ENCODE peak calls at places on chromosomes 11 and 22, in seven cellular contexts. One of them, this sample, is unnamed.

GRCh38 chr11:87036756-87037449 is 831 bp upstream of the TMEM135 start:
- DNase-seq in mammary epithelial cell: no peak
- DNase-seq in foreskin keratinocyte: peak; percentile 20
- DNase-seq in left ventricle myocardium inferior: no peak
- DNase-seq in pancreas: no peak
- DNase-seq in A673: no peak
- DNase-seq in adrenal gland: no peak
- DNase-seq in this sample: peak; percentile 80

GRCh38 chr11:44774736-44775135 is 48.0 kb downstream of the TSPAN18 start:
- DNase-seq in left ventricle myocardium inferior: no peak
- DNase-seq in adrenal gland: no peak
- DNase-seq in A673: no peak
- DNase-seq in foreskin keratinocyte: no peak
- DNase-seq in mammary epithelial cell: no peak
- DNase-seq in pancreas: no peak
- DNase-seq in this sample: no peak

GRCh38 chr22:19169947-19170318 is 8.6 kb downstream of the SLC25A1 start:
- DNase-seq in mammary epithelial cell: no peak
- DNase-seq in foreskin keratinocyte: no peak
- DNase-seq in A673: no peak
- DNase-seq in left ventricle myocardium inferior: no peak
- DNase-seq in pancreas: peak; percentile 78
- DNase-seq in adrenal gland: no peak
- DNase-seq in this sample: no peak

GRCh38 chr11:72225411-72225951 is 914 bp downstream of the INPPL1 start:
- DNase-seq in left ventricle myocardium inferior: no peak
- DNase-seq in pancreas: no peak
- DNase-seq in adrenal gland: no peak
- DNase-seq in A673: no peak
- DNase-seq in mammary epithelial cell: peak; percentile 12
- DNase-seq in foreskin keratinocyte: no peak
- DNase-seq in this sample: no peak

GRCh38 chr22:19880786-19881569 is 26.3 kb upstream of the GNB1L start:
- DNase-seq in mammary epithelial cell: peak; percentile 69
- DNase-seq in A673: peak; percentile 97
- DNase-seq in foreskin keratinocyte: peak; percentile 93
- DNase-seq in adrenal gland: peak; percentile 22
- DNase-seq in left ventricle myocardium inferior: peak; percentile 64
- DNase-seq in pancreas: no peak
- DNase-seq in this sample: peak; percentile 91

GRCh38 chr11:12235549-12235944 is 125.2 kb downstream of the MICAL2 start:
- DNase-seq in mammary epithelial cell: no peak
- DNase-seq in left ventricle myocardium inferior: no peak
- DNase-seq in pancreas: no peak
- DNase-seq in adrenal gland: no peak
- DNase-seq in foreskin keratinocyte: no peak
- DNase-seq in A673: no peak
- DNase-seq in this sample: no peak

GRCh38 chr11:1177771-1178090 is 20.0 kb downstream of the MUC5AC start:
- DNase-seq in adrenal gland: no peak
- DNase-seq in foreskin keratinocyte: no peak
- DNase-seq in A673: no peak
- DNase-seq in pancreas: peak; percentile 44
- DNase-seq in mammary epithelial cell: no peak
- DNase-seq in left ventricle myocardium inferior: no peak
- DNase-seq in this sample: no peak

GRCh38 chr11:120375076-120375475 is 38.9 kb downstream of the ARHGEF12 start:
- DNase-seq in A673: no peak
- DNase-seq in adrenal gland: no peak
- DNase-seq in left ventricle myocardium inferior: no peak
- DNase-seq in foreskin keratinocyte: no peak
- DNase-seq in pancreas: no peak
- DNase-seq in mammary epithelial cell: no peak
- DNase-seq in this sample: no peak

GRCh38 chr11:134754196-134754822 is 342.3 kb upstream of the B3GAT1 start:
- DNase-seq in adrenal gland: no peak
- DNase-seq in left ventricle myocardium inferior: no peak
- DNase-seq in pancreas: no peak
- DNase-seq in mammary epithelial cell: no peak
- DNase-seq in A673: no peak
- DNase-seq in foreskin keratinocyte: no peak
- DNase-seq in this sample: no peak

GRCh38 chr11:100576044-100577021 is 110.8 kb upstream of the ARHGAP42 start:
- DNase-seq in mammary epithelial cell: peak; percentile 38
- DNase-seq in left ventricle myocardium inferior: no peak
- DNase-seq in A673: peak; percentile 80
- DNase-seq in foreskin keratinocyte: peak; percentile 42
- DNase-seq in pancreas: no peak
- DNase-seq in adrenal gland: peak; percentile 42
- DNase-seq in this sample: peak; percentile 6

GRCh38 chr11:2800655-2801531 is 84.7 kb downstream of the CDKN1C start:
- DNase-seq in mammary epithelial cell: no peak
- DNase-seq in pancreas: peak; percentile 46
- DNase-seq in A673: no peak
- DNase-seq in foreskin keratinocyte: no peak
- DNase-seq in left ventricle myocardium inferior: peak; percentile 12
- DNase-seq in adrenal gland: peak; percentile 0
- DNase-seq in this sample: no peak

GRCh38 chr22:23218867-23219251 is 38.5 kb downstream of the BCR start:
- DNase-seq in left ventricle myocardium inferior: peak; percentile 58
- DNase-seq in pancreas: peak; percentile 79
- DNase-seq in adrenal gland: peak; percentile 22
- DNase-seq in foreskin keratinocyte: no peak
- DNase-seq in mammary epithelial cell: no peak
- DNase-seq in A673: peak; percentile 42
- DNase-seq in this sample: peak; percentile 57

GRCh38 chr11:70141490-70142014 is 61.5 kb upstream of the FADD start:
- DNase-seq in A673: peak; percentile 95
- DNase-seq in pancreas: peak; percentile 25
- DNase-seq in mammary epithelial cell: no peak
- DNase-seq in adrenal gland: no peak
- DNase-seq in foreskin keratinocyte: no peak
- DNase-seq in left ventricle myocardium inferior: no peak
- DNase-seq in this sample: no peak

GRCh38 chr11:1786466-1786865 is 22.7 kb upstream of the CTSD start:
- DNase-seq in adrenal gland: peak; percentile 37
- DNase-seq in pancreas: no peak
- DNase-seq in left ventricle myocardium inferior: no peak
- DNase-seq in mammary epithelial cell: no peak
- DNase-seq in A673: no peak
- DNase-seq in foreskin keratinocyte: no peak
- DNase-seq in this sample: no peak

GRCh38 chr11:13308704-13309103 is 31.1 kb downstream of the BMAL1 start:
- DNase-seq in adrenal gland: no peak
- DNase-seq in pancreas: no peak
- DNase-seq in left ventricle myocardium inferior: no peak
- DNase-seq in A673: no peak
- DNase-seq in mammary epithelial cell: no peak
- DNase-seq in foreskin keratinocyte: no peak
- DNase-seq in this sample: no peak

GRCh38 chr11:13301522-13301921 is 23.9 kb downstream of the BMAL1 start:
- DNase-seq in A673: no peak
- DNase-seq in left ventricle myocardium inferior: no peak
- DNase-seq in pancreas: no peak
- DNase-seq in adrenal gland: no peak
- DNase-seq in mammary epithelial cell: no peak
- DNase-seq in foreskin keratinocyte: no peak
- DNase-seq in this sample: no peak

GRCh38 chr11:13303668-13304649 is 26.4 kb downstream of the BMAL1 start:
- DNase-seq in foreskin keratinocyte: no peak
- DNase-seq in mammary epithelial cell: no peak
- DNase-seq in A673: no peak
- DNase-seq in pancreas: no peak
- DNase-seq in left ventricle myocardium inferior: no peak
- DNase-seq in adrenal gland: peak; percentile 21
- DNase-seq in this sample: no peak

GRCh38 chr11:13302440-13302958 is 24.9 kb downstream of the BMAL1 start:
- DNase-seq in A673: no peak
- DNase-seq in mammary epithelial cell: no peak
- DNase-seq in pancreas: no peak
- DNase-seq in foreskin keratinocyte: no peak
- DNase-seq in adrenal gland: no peak
- DNase-seq in left ventricle myocardium inferior: no peak
- DNase-seq in this sample: no peak

DNA sequence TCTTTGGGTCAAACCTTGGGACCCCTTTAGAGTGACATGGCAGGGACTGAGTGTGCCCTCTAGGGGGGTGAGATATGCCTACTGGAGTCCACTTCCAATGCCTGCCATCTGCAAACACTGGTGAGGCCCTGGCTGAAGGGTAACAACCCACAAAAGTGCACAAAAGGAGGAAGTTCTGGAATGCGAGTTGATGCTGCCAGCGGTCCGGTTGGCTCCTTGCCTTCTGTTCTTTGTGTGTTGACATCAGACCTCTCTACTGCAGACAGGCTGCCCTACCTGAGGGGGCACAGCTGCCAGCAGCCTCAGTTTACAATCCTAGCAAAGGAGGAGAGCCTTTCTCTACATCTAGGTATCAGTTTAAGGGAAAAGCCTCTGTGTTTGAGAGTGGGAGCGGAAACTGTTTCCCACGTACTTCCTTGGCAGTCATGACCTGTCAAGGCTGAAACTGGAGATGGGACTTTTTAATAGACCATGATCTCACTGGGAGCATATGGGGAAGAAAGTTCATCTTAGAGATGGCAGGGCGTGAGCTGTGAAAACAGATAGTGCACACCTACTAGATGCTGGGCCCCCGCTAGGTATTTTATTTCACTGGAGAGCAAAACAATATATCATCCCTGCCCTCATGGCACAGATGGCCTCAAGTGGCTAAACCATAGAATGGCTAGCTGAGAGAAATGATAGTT is 27.2 kb downstream of the BMAL1 start:
- DNase-seq in foreskin keratinocyte: no peak
- DNase-seq in left ventricle myocardium inferior: no peak
- DNase-seq in mammary epithelial cell: no peak
- DNase-seq in pancreas: no peak
- DNase-seq in adrenal gland: peak; percentile 29
- DNase-seq in A673: no peak
- DNase-seq in this sample: no peak
- H3K4me1 ChIP-seq in foreskin keratinocyte: no peaks in the 10 kb centered on the region
- H3K4me1 ChIP-seq in left ventricle myocardium inferior: peaks cover 62% of the 10 kb centered on the region
- H3K4me1 ChIP-seq in mammary epithelial cell: peaks cover 13% of the 10 kb centered on the region
- H3K4me1 ChIP-seq in pancreas: no peaks in the 10 kb centered on the region
- H3K4me1 ChIP-seq in adrenal gland: no peaks in the 10 kb centered on the region
- H3K4me1 ChIP-seq in A673: no peaks in the 10 kb centered on the region
- H3K4me1 ChIP-seq in this sample: no peaks in the 10 kb centered on the region

DNA sequence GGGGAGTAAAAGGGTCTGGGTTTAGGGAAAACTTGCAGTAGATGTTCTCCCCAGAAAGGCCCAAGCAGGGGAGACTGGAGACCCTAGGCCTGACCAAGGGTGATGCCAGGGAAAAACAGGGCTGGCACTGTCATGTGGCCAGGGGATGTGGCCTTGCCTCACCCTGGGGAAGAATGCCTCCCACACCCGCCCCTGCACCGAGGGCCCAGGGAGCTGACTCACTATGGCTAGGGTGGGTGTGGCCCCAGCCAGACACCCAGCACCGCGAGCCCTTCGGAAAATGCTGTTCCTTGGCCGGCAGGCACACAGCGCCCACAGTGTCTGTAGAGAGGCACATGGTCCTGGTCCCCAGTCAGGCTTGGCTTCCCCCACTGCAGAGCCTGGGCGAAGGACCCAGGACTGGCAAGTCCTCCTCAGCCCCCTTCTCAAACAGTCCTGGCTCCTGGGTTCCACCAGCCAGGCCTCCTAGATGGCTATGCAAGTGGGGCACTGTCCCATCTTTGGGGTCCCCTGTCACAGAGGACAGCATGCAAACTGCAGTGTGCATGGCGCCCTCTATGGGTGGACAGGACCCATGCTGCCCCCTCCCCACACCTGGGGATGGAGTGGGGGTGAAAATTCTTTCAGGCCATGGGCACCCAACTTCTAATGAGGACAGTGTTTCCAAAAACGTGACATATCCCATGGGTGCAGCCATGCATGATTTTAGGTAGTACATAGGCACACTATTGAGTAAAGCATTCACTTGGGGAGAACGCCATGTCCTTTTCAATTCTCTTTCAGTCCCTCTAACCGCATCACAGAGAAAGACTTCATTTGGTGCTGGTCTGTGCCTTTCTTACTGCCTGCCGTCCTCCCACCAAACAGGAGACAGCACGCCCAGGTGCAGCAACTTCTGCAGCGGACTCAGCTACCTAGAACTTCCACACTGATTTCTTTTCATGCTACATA is 15.2 kb downstream of the TMPRSS5 start:
- DNase-seq in foreskin keratinocyte: peak; percentile 78
- DNase-seq in A673: peak; percentile 23
- DNase-seq in pancreas: peak; percentile 57
- DNase-seq in adrenal gland: peak; percentile 75
- DNase-seq in left ventricle myocardium inferior: no peak
- DNase-seq in mammary epithelial cell: peak; percentile 76
- DNase-seq in this sample: peak; percentile 89
- TF ChIP-seq CTCF in foreskin keratinocyte: peak; percentile 30
- TF ChIP-seq CTCF in A673: peak; percentile 90
- TF ChIP-seq CTCF in pancreas: peak; percentile 8
- TF ChIP-seq CTCF in adrenal gland: peak; percentile 23
- TF ChIP-seq CTCF in left ventricle myocardium inferior: peak; percentile 43
- TF ChIP-seq CTCF in mammary epithelial cell: peak; percentile 24
- TF ChIP-seq CTCF in this sample: peak; percentile 63

DNA sequence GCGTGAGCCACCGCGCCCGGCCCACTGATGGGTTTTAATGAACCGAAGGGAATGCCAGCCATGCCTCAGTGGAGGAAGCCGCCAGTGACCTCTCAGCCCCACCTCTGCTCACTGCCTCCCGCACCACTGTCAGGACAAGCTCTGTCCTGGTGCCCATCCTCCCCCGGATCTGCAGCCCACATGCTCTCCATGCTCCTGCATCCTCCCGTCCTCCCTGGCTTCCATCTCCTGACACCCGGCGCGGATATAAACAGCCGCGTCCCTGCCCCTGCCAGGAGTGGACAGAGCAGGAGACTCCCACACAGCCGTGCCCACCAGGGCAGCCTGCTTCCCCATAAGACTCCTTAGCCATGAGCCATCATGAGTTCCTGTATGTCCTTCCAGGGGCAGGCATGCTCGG is 26.9 kb downstream of the MACROD1 start:
- DNase-seq in left ventricle myocardium inferior: no peak
- DNase-seq in pancreas: no peak
- DNase-seq in A673: no peak
- DNase-seq in adrenal gland: no peak
- DNase-seq in mammary epithelial cell: no peak
- DNase-seq in foreskin keratinocyte: no peak
- DNase-seq in this sample: no peak
- H3K4me1 ChIP-seq in left ventricle myocardium inferior: peaks cover 21% of the 10 kb centered on the region
- H3K4me1 ChIP-seq in pancreas: no peaks in the 10 kb centered on the region
- H3K4me1 ChIP-seq in A673: peaks cover 13% of the 10 kb centered on the region
- H3K4me1 ChIP-seq in adrenal gland: no peaks in the 10 kb centered on the region
- H3K4me1 ChIP-seq in mammary epithelial cell: no peaks in the 10 kb centered on the region
- H3K4me1 ChIP-seq in foreskin keratinocyte: no peaks in the 10 kb centered on the region
- H3K4me1 ChIP-seq in this sample: no peaks in the 10 kb centered on the region

GRCh38 chr11:96943970-96944369 is 554.2 kb downstream of the JRKL start:
- DNase-seq in A673: peak; percentile 3
- DNase-seq in foreskin keratinocyte: no peak
- DNase-seq in adrenal gland: no peak
- DNase-seq in mammary epithelial cell: no peak
- DNase-seq in pancreas: no peak
- DNase-seq in left ventricle myocardium inferior: no peak
- DNase-seq in this sample: no peak
- TF ChIP-seq CTCF in A673: no peak
- TF ChIP-seq CTCF in foreskin keratinocyte: peak; percentile 30
- TF ChIP-seq CTCF in adrenal gland: no peak
- TF ChIP-seq CTCF in mammary epithelial cell: no peak
- TF ChIP-seq CTCF in pancreas: no peak
- TF ChIP-seq CTCF in left ventricle myocardium inferior: peak; percentile 20
- TF ChIP-seq CTCF in this sample: peak; percentile 41

This sample was measured in PC-9.